ENCODE peak calls at places on chromosomes 12 and 14, in six cellular contexts. Y, J, U, A, K and H are unnamed samples.

GRCh38 chr12:29110506-29111442 is 38.3 kb upstream of the FAR2 start:
- DNase-seq in Y (no peak), J (no peak), U (no peak), A (no peak), K (no peak), H (no peak)

GRCh38 chr14:35897616-35898111 is 71.5 kb downstream of the BRMS1L start:
- DNase-seq in Y (no peak), J (no peak), U (no peak), A (no peak), K (no peak), H (no peak)

GRCh38 chr12:64404470-64405446 is 566 bp downstream of the XPOT start:
- DNase-seq in Y (peak), J (peak), U (peak), A (peak), K (peak), H (peak)

GRCh38 chr14:24398943-24399801 is at the start of gene NYNRIN:
- DNase-seq in Y (no peak), J (peak), U (no peak), A (peak), K (no peak), H (no peak)

GRCh38 chr14:79584679-79585078 is 626.6 kb downstream of the DIO2 start:
- DNase-seq in Y (no peak), J (no peak), U (peak), A (peak), K (no peak), H (peak)

GRCh38 chr14:74973003-74973614 is 17.7 kb upstream of the PGF start:
- DNase-seq in Y (no peak), J (peak), U (peak), A (peak), K (peak), H (no peak)

GRCh38 chr14:52110441-52111086 is 41.7 kb upstream of the NID2 start:
- DNase-seq in Y (no peak), J (no peak), U (peak), A (peak), K (no peak), H (peak)

GRCh38 chr12:2691001-2691339 is 103.8 kb upstream of the FKBP4 start:
- DNase-seq in Y (no peak), J (no peak), U (no peak), A (peak), K (no peak), H (no peak)

GRCh38 chr14:94109915-94110250 is 653 bp upstream of the IFI27 start:
- DNase-seq in Y (no peak), J (no peak), U (no peak), A (no peak), K (no peak), H (no peak)

GRCh38 chr12:19575307-19576243 is 136.3 kb downstream of the AEBP2 start:
- DNase-seq in Y (no peak), J (peak), U (peak), A (peak), K (peak), H (peak)

GRCh38 chr12:100706029-100706428 is 88.5 kb upstream of the ANO4 start:
- DNase-seq in Y (no peak), J (no peak), U (peak), A (peak), K (no peak), H (peak)

GRCh38 chr12:45324391-45324790 is 108.5 kb downstream of the ANO6 start:
- DNase-seq in Y (no peak), J (no peak), U (peak), A (no peak), K (no peak), H (no peak)

GRCh38 chr12:39638840-39639239 is 19.2 kb upstream of the ABCD2 start:
- DNase-seq in Y (no peak), J (no peak), U (no peak), A (no peak), K (no peak), H (no peak)

DNA sequence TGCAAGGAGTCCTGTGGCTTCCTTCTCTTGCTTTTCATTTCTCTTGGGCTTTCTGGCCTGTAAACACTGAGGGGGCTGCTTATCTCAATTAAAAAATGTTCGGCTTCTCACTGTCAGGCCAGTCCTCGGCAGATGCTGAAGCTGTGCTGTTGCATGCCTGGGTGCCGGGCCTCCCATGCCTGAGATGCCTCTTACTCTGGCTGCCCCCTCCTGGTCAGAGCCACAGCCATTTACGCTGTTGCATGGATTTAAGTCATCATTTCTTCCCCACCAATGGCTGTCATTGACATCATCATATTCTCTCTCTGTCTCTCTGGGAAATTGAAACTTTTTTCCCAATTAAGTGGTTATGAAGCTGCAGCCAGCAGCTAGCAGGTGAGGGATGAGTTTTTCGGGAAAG is 53.7 kb downstream of the FOXN4 start:
- DNase-seq in Y (no peak), J (no peak), U (peak), A (no peak), K (no peak), H (no peak)
- TF ChIP-seq CTCF in Y (no peak), J (no peak), U (peak), A (no peak), K (no peak), H (peak)

GRCh38 chr12:63353559-63353958 is 202.6 kb upstream of the AVPR1A start:
- DNase-seq in Y (no peak), J (no peak), U (peak), A (peak), K (no peak), H (no peak)
- TF ChIP-seq CTCF in Y (no peak), J (no peak), U (peak), A (peak), K (no peak), H (no peak)

DNA sequence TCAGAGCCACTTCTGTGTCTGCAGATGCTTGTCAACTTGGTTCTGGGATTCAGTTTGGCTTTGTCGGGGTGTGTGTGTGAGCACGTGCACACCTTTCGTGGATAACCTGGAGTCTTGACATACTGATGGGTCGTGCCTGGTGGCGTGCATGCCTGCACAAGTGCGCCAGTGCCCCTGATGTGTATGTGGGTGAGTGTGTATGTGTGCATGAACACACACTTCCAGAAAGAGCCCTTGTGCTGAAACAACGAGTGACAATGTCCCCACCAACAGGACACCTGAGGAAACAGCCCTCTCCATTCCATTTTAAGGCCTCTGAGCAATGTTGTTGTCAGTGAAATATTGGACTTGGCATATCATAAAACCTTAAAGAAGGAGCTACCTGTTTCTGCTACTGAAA is 53.9 kb downstream of the SMUG1 start:
- DNase-seq in Y (no peak), J (no peak), U (no peak), A (no peak), K (no peak), H (no peak)
- TF ChIP-seq CTCF in Y (no peak), J (no peak), U (no peak), A (no peak), K (no peak), H (no peak)

DNA sequence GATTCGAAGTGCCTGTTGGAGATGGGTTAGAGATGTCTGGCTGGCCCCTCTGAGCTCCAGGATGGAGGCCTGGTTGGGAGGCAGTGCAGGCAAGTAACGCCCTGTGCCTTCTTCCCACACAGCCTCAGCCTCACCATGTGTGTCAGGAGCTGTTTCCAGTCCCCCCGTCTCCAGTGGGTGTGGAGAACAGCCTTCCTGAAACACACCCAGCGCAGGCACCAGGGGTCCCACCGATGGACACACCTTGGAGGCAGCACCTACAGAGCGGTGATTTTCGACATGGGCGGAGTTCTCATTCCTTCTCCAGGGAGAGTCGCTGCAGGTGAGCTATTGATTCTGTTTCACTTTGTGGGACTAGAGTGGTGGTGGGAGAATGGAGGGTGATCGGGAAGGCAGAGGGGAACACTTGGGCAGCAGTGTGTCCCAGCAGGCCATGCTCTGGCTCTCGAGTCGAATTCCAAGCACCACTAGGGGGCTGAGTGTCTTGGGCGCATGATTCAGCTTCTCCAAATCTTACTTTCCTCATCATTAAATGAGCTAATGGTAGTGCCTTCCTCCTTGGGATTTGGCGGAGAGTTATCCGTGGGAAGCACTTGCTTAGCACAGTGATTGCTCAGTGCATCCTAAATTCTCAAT is 6.8 kb downstream of the ACAD10 start:
- DNase-seq in Y (peak), J (no peak), U (peak), A (no peak), K (no peak), H (no peak)
- TF ChIP-seq CTCF in Y (peak), J (no peak), U (peak), A (peak), K (no peak), H (no peak)

DNA sequence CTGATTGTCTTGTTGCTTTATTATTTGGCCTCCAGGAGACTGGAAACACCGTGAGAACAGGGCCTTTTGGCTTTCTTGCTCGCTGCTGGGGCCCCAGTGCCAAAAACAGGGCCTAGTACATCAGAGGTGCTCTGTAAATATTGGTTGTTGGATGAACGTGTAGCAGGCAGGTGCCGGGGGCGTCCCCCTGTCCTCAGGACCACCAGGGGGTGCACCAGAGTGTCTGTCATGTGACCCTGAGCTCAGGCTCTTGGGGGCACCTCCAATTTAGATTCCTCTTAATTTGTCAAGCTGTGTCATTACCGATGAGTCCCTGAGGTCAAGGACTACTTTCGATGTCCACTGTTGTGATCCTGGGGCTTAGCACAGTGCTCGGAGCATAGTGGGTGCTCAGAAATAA is 87.1 kb downstream of the ACACB start:
- DNase-seq in Y (no peak), J (no peak), U (no peak), A (no peak), K (no peak), H (no peak)
- TF ChIP-seq CTCF in Y (no peak), J (no peak), U (no peak), A (no peak), K (no peak), H (no peak)

GRCh38 chr14:104941508-104942365 is 17.1 kb downstream of the PLD4 start:
- DNase-seq in Y (no peak), J (peak), U (no peak), A (no peak), K (no peak), H (no peak)
- TF ChIP-seq CTCF in Y (no peak), J (no peak), U (no peak), A (no peak), K (no peak), H (no peak)

GRCh38 chr12:60257063-60257462 is 661.2 kb downstream of the SLC16A7 start:
- DNase-seq in Y (peak), J (no peak), U (peak), A (peak), K (no peak), H (peak)
- TF ChIP-seq CTCF in Y (peak), J (no peak), U (peak), A (peak), K (no peak), H (peak)

GRCh38 chr14:85530626-85531025 is 682 bp downstream of the FLRT2 start:
- DNase-seq in Y (no peak), J (no peak), U (no peak), A (no peak), K (no peak), H (no peak)

GRCh38 chr14:85527458-85527857 is 2.5 kb upstream of the FLRT2 start:
- DNase-seq in Y (no peak), J (no peak), U (no peak), A (no peak), K (no peak), H (no peak)

GRCh38 chr14:85529803-85530574 is at the start of gene FLRT2:
- DNase-seq in Y (peak), J (peak), U (peak), A (no peak), K (peak), H (no peak)

GRCh38 chr14:85528080-85528881 is 1.7 kb upstream of the FLRT2 start:
- DNase-seq in Y (peak), J (no peak), U (peak), A (peak), K (no peak), H (peak)

DNA sequence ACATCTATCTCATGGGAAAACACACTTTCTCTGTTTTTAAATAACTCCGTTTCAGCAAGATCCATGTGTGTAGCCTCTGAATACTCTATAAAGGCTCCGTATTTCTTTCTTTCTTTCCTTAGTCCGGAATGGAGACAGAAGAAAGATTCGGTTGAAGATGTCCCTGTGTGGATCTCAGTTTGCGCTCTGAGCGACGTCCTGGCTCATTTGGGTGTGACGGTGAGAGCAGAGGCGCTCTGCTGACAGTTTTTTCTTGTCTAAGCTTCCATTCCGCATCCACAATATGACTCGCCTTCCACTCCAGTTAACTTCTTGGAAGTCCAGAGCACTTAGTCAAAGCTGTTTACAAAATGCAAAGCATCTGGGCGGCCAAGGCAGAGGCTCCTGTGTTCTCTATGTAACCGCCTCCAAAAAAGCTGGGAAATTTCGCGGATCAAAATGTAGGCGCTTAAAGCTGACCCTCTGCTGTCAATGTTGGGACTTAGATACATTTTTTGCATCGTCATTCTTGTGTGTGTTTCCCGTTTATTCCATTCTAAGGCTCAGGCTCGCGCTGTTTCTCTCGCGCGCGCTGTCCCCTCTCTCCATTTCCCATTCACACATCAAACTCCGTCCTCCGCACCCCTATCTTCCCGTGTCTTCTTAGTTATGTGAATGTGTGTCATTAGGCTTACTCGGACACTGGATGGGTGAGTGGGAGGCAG is 910 bp upstream of the FLRT2 start:
- DNase-seq in Y (no peak), J (no peak), U (peak), A (peak), K (no peak), H (no peak)
- TF ChIP-seq CTCF in Y (no peak), J (no peak), U (no peak), A (no peak), K (no peak), H (no peak)

DNA sequence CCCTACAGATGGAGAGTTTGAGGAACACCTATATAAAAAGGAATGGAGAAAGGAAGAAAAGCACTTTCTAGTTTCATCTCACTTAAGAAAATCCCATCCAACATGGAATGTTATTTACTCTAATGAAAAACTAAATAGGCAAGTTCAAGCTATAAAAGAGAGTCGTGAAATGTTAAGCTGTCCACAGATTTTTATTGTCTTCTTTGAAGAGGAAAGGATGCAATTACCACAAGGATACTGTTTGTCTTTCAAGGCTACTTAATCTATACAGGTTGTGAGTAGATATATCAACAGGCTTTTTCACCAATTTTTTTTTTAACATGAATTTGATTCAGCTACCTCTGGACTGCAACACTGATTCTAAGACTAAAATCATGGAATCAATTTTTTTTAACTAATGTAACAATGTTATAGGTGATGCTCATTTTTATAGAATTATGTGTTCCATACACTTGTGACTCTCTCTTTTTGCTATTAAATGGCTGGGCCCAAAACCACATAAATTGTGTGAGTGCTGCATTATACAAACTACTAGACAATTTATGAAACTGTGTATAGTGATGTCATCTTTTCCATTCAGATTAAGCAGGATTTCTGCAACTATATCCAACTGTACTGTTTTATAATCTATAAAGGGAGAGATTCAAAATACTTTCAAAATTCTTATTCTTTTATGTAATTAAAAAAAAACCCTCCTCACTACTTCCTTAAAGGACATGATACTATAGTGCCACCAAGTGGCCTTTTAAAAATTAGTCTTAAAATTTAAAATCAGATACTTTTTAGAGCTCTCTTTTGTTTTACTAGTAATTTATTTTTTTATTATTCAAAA is 26.7 kb upstream of the BMAL2 start:
- DNase-seq in Y (peak), J (no peak), U (no peak), A (peak), K (no peak), H (no peak)
- TF ChIP-seq CTCF in Y (peak), J (peak), U (no peak), A (peak), K (peak), H (peak)